ENCODE peak calls at places on chromosomes 11 and 22, in nine cellular contexts. Y is A549; L is neural crest cell; O is HEK293T; R is activated naive CD4-positive, alpha-beta T cell; F is NCI-H526 treated with DMSO at 0.1 percent for 48 hours; W is stimulated activated CD4-positive, alpha-beta T cell treated with anti-CD3 and anti-CD28 coated beads, Interleukin-1b, Interleukin-23, amount 100 ng/mL, for 1 hour; J is hepatic stellate cell; B is osteocyte. A is an unnamed sample.

GRCh38 chr11:57638005-57638760 is 11.5 kb downstream of the YPEL4 start:
- DNase-seq in F (peak), Y (peak), W (no peak), L (peak), R (no peak), J (peak), B (peak), O (no peak), A (no peak)

GRCh38 chr11:130673698-130674097 is 225.3 kb downstream of the ADAMTS15 start:
- DNase-seq in R (no peak), O (no peak), B (no peak), W (no peak), L (no peak), J (no peak), Y (no peak), F (no peak), A (no peak)

GRCh38 chr11:114075891-114076441 is 16.5 kb downstream of the ZBTB16 start:
- DNase-seq in F (no peak), B (no peak), O (peak), L (peak), Y (peak), R (no peak), J (peak), W (no peak), A (no peak)

GRCh38 chr22:48902983-48903650 is 924.6 kb downstream of the BRD1 start:
- DNase-seq in F (no peak), B (peak), L (no peak), J (no peak), R (no peak), W (no peak), Y (no peak), O (no peak), A (no peak)

GRCh38 chr22:46721716-46722115 is 16.3 kb downstream of the CERK start:
- DNase-seq in W (no peak), B (no peak), F (no peak), O (no peak), J (no peak), L (no peak), Y (no peak), R (no peak), A (no peak)

GRCh38 chr11:10050561-10050960 is 243.5 kb downstream of the SBF2 start:
- DNase-seq in R (no peak), B (no peak), F (no peak), O (no peak), L (no peak), W (no peak), Y (peak), J (no peak), A (no peak)

GRCh38 chr11:110134120-110134519 is 40.9 kb downstream of the ZC3H12C start:
- DNase-seq in B (no peak), W (no peak), R (no peak), J (no peak), L (peak), O (no peak), F (no peak), Y (no peak), A (no peak)

GRCh38 chr11:20367313-20367948 is 3.9 kb downstream of the HTATIP2 start:
- DNase-seq in R (no peak), F (peak), J (peak), B (no peak), Y (peak), L (no peak), O (peak), W (no peak), A (no peak)

GRCh38 chr22:44037519-44038370 is 13.6 kb downstream of the PARVB start:
- DNase-seq in Y (peak), O (no peak), R (no peak), B (no peak), L (no peak), F (no peak), W (no peak), J (peak), A (no peak)

GRCh38 chr22:38734203-38735100 is 21.3 kb downstream of the SUN2 start:
- DNase-seq in F (no peak), L (no peak), R (no peak), J (no peak), Y (no peak), B (no peak), W (no peak), O (no peak), A (no peak)

GRCh38 chr11:71204294-71204693 is 48.1 kb downstream of the SHANK2 start:
- DNase-seq in O (no peak), R (no peak), B (no peak), J (no peak), L (no peak), F (no peak), W (no peak), Y (no peak), A (no peak)

GRCh38 chr11:57800444-57801184 is 39.0 kb downstream of the CTNND1 start:
- DNase-seq in F (peak), Y (peak), W (no peak), O (peak), J (peak), L (peak), B (no peak), R (no peak), A (no peak)

GRCh38 chr11:44727373-44728084 is 767 bp downstream of the TSPAN18 start:
- DNase-seq in F (peak), R (peak), Y (peak), B (peak), L (peak), W (peak), J (peak), O (peak), A (no peak)

GRCh38 chr22:20859615-20860014 is 808 bp downstream of the SNAP29 start:
- DNase-seq in F (no peak), J (no peak), B (no peak), L (no peak), R (no peak), O (no peak), W (no peak), Y (no peak), A (no peak)

GRCh38 chr11:45435706-45436105 is 149.6 kb upstream of the SYT13 start:
- DNase-seq in F (no peak), R (no peak), L (no peak), O (no peak), W (no peak), B (no peak), J (no peak), Y (no peak), A (no peak)

GRCh38 chr11:94128171-94128745 is 383 bp upstream of the PANX1 start:
- DNase-seq in B (no peak), L (no peak), W (no peak), F (peak), Y (no peak), J (peak), O (peak), R (no peak), A (no peak)

GRCh38 chr11:127157225-127157624 is 156.7 kb upstream of the KIRREL3 start:
- DNase-seq in B (no peak), R (no peak), Y (no peak), L (no peak), O (no peak), W (no peak), F (no peak), J (no peak), A (no peak)

GRCh38 chr11:565921-566509 is 5.2 kb downstream of the RASSF7 start:
- DNase-seq in B (no peak), J (no peak), W (no peak), Y (no peak), O (no peak), F (no peak), L (no peak), R (no peak), A (no peak)